ENCODE peak calls at places on chromosomes 1 and 21, in ten cellular contexts. N is HTR-8/SVneo, Y is D341Med, K is dermis blood vessel endothelial cell, Q is kidney glomerular epithelial cell, S is iPS-NIHi11, J is non-pigmented ciliary epithelial cell, G is HAP-1, L is EL, F is GM12865. P is an unnamed sample.

GRCh38 chr21:46226920-46227599 is 1.5 kb downstream of the LSS start:
- DNase-seq in N (no peak), Y (peak), K (peak), Q (no peak), S (no peak), J (peak), G (peak), L (peak), F (peak), P (no peak)

GRCh38 chr1:94329986-94330385 is 88.2 kb upstream of the ABCD3 start:
- DNase-seq in N (peak), Y (no peak), K (peak), Q (no peak), S (peak), J (no peak), G (no peak), L (peak), F (peak), P (no peak)

GRCh38 chr1:186974774-186975181 is 146.0 kb downstream of the PLA2G4A start:
- DNase-seq in N (no peak), Y (no peak), K (peak), Q (peak), S (no peak), J (peak), G (peak), L (peak), F (no peak), P (no peak)

GRCh38 chr1:3031401-3032221 is 10.3 kb downstream of the ACTRT2 start:
- DNase-seq in N (no peak), Y (peak), K (no peak), Q (no peak), S (no peak), J (no peak), G (no peak), L (no peak), F (no peak), P (no peak)

GRCh38 chr1:20059847-20060246 is 10.1 kb upstream of the PLA2G5 start:
- DNase-seq in N (no peak), Y (no peak), K (no peak), Q (no peak), S (no peak), J (no peak), G (no peak), L (no peak), F (peak), P (no peak)

GRCh38 chr21:45386728-45387371 is 18.1 kb upstream of the COL18A1 start:
- DNase-seq in N (peak), Y (no peak), K (peak), Q (peak), S (peak), J (no peak), G (no peak), L (peak), F (peak), P (no peak)

GRCh38 chr21:42651515-42652401 is 1.7 kb upstream of the PDE9A start:
- DNase-seq in N (no peak), Y (peak), K (no peak), Q (no peak), S (no peak), J (no peak), G (no peak), L (no peak), F (no peak), P (peak)

GRCh38 chr1:63524166-63524565 is 841 bp downstream of the EFCAB7 start:
- DNase-seq in N (no peak), Y (peak), K (no peak), Q (no peak), S (no peak), J (no peak), G (no peak), L (no peak), F (peak), P (no peak)

GRCh38 chr1:184595609-184596008 is 159.0 kb downstream of the EDEM3 start:
- DNase-seq in N (no peak), Y (no peak), K (no peak), Q (no peak), S (no peak), J (peak), G (no peak), L (peak), F (no peak), P (no peak)

GRCh38 chr1:109479311-109479710 is 4.4 kb upstream of the ATXN7L2 start:
- DNase-seq in N (no peak), Y (no peak), K (no peak), Q (no peak), S (no peak), J (no peak), G (no peak), L (no peak), F (no peak), P (no peak)